ENCODE peak calls at places on chromosomes 11 and 22, in eight cellular contexts. F is sigmoid colon, G is GM12892, T is heart left ventricle, D is IMR-90, Y is transverse colon, W is body of pancreas, H is right lobe of liver. L is an unnamed sample.

GRCh38 chr11:73147771-73148681 is 5.9 kb upstream of the FCHSD2 start:
- DNase-seq in G (no peak), H (peak), T (peak), W (peak), F (peak), D (no peak), Y (no peak), L (peak)

GRCh38 chr11:16834384-16834783 is 95.9 kb downstream of the C11orf58 start:
- DNase-seq in Y (no peak), W (no peak), F (no peak), T (no peak), H (no peak), G (no peak), D (no peak), L (no peak)

GRCh38 chr11:13663631-13664071 is 4.8 kb upstream of the FAR1 start:
- DNase-seq in H (no peak), G (no peak), W (no peak), Y (peak), F (no peak), D (peak), T (no peak), L (no peak)

GRCh38 chr11:112965601-112966125 is 4.4 kb downstream of the NCAM1 start:
- DNase-seq in F (no peak), Y (no peak), H (no peak), W (no peak), D (no peak), T (no peak), G (no peak), L (no peak)

GRCh38 chr11:17720796-17721171 is 1.4 kb downstream of the MYOD1 start:
- DNase-seq in W (no peak), T (no peak), Y (no peak), D (no peak), G (no peak), H (no peak), F (no peak), L (no peak)

GRCh38 chr22:39120983-39121382 is 23.9 kb downstream of the APOBEC3H start:
- DNase-seq in W (no peak), H (no peak), T (no peak), D (no peak), G (no peak), Y (no peak), F (no peak), L (no peak)

GRCh38 chr11:19218801-19219460 is 17.1 kb upstream of the CSRP3 start:
- DNase-seq in F (no peak), D (no peak), H (no peak), W (no peak), T (no peak), Y (no peak), G (no peak), L (no peak)

GRCh38 chr11:77590194-77590591 is 440 bp downstream of the AQP11 start:
- DNase-seq in T (peak), Y (peak), D (peak), F (peak), G (no peak), W (peak), H (peak), L (no peak)

GRCh38 chr11:4699697-4700435 is 2.2 kb upstream of the OR51E2 start:
- DNase-seq in H (no peak), T (no peak), D (no peak), F (no peak), Y (no peak), W (no peak), G (no peak), L (no peak)

GRCh38 chr11:121636341-121637176 is 183.8 kb upstream of the SORL1-AS1 start:
- DNase-seq in W (no peak), T (no peak), Y (no peak), G (no peak), D (no peak), H (no peak), F (no peak), L (no peak)
- TF ChIP-seq POLR2A in W (no peak), T (no peak), Y (no peak), G (no peak), D (no peak), H (no peak), F (no peak), L (no peak)

GRCh38 chr22:20862540-20862939 is 3.7 kb downstream of the SNAP29 start:
- DNase-seq in D (no peak), F (no peak), G (no peak), H (no peak), T (no peak), W (no peak), Y (no peak), L (no peak)

GRCh38 chr22:20859615-20860014 is 808 bp downstream of the SNAP29 start:
- DNase-seq in G (no peak), D (no peak), T (no peak), W (no peak), H (peak), Y (no peak), F (no peak), L (no peak)

GRCh38 chr22:20857838-20858614 is 585 bp downstream of the PI4KA start:
- DNase-seq in F (peak), W (peak), T (peak), D (peak), Y (peak), G (peak), H (peak), L (peak)

GRCh38 chr22:20857247-20857643 is 1.4 kb downstream of the PI4KA start:
- DNase-seq in D (no peak), H (no peak), F (no peak), Y (no peak), W (no peak), G (no peak), T (no peak), L (no peak)

DNA sequence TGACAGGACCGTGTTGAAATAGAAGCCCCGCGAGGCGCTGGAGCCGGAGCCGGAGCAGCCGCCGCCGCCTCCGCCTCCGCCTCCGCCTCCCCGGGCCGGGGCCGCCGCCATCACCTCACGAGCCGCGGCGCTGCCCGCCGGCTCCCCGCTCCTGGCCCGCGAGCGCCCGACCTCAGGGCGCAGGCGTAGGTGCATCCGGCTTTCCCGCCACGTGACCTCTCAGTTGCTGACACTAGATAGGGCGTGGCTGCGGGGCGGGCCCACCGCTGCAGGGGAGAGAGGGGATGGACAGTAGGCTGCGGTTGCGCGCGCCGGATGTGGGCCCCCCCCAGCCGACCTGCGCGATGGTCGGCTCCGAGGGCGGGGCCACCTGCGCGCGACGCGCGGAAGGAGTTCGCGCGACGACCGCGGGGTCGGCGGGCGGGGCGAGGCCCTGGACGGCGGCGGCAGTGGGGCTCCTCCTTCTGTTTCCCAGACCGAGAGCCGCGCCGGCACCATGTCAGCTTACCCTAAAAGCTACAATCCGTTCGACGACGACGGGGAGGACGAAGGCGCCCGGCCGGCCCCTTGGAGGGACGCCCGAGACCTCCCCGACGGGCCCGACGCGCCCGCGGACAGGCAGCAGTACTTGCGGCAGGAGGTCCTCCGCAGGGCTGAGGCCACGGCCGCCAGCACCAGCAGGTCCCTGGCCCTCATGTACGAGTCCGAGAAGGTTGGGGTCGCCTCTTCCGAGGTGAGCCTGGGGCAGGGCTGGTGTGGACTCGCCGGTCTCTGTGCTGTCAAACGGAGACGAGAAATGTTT is at the start of the genes PI4KA and SNAP29:
- DNase-seq in Y (peak), D (peak), W (peak), G (peak), F (peak), H (peak), T (peak), L (peak)
- TF ChIP-seq POLR2A in Y (peak), D (peak), W (peak), G (peak), F (peak), H (peak), T (no peak), L (peak)

DNA sequence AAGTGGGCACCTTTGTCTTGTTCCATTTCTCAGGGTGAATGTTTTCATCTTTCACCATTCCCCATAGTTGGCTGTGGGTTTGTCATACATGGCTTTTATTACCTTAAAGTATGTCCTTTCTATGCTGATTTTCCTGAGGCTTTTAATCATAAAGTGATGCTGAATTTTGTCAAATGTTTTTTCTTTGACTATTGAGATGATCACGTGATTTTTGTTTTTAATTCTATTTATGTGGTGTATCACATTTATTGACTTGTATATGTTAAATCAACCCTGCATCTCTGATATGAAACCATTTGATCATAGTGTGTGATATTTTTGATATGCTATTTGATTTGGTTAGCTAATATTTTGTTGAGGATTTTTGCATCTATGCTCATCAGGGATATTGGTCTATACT is 216.4 kb upstream of the FAT3 start:
- DNase-seq in Y (no peak), F (no peak), D (no peak), W (no peak), H (no peak), T (no peak), G (no peak), L (no peak)
- TF ChIP-seq POLR2A in Y (no peak), F (no peak), D (no peak), W (no peak), H (no peak), T (no peak), G (no peak), L (no peak)

GRCh38 chr22:32075997-32076725 is 33.1 kb downstream of the SLC5A1 start:
- DNase-seq in H (no peak), D (no peak), G (no peak), Y (no peak), T (no peak), W (no peak), F (no peak), L (no peak)

GRCh38 chr22:32069579-32070372 is 26.7 kb downstream of the SLC5A1 start:
- DNase-seq in Y (no peak), G (no peak), H (no peak), W (no peak), D (no peak), F (no peak), T (no peak), L (no peak)

GRCh38 chr22:32076726-32077550 is 33.9 kb downstream of the SLC5A1 start:
- DNase-seq in G (no peak), F (no peak), H (no peak), T (no peak), Y (no peak), W (no peak), D (no peak), L (no peak)

GRCh38 chr22:32079110-32080089 is 36.3 kb downstream of the SLC5A1 start:
- DNase-seq in Y (peak), D (peak), H (peak), W (peak), T (no peak), G (no peak), F (no peak), L (no peak)

DNA sequence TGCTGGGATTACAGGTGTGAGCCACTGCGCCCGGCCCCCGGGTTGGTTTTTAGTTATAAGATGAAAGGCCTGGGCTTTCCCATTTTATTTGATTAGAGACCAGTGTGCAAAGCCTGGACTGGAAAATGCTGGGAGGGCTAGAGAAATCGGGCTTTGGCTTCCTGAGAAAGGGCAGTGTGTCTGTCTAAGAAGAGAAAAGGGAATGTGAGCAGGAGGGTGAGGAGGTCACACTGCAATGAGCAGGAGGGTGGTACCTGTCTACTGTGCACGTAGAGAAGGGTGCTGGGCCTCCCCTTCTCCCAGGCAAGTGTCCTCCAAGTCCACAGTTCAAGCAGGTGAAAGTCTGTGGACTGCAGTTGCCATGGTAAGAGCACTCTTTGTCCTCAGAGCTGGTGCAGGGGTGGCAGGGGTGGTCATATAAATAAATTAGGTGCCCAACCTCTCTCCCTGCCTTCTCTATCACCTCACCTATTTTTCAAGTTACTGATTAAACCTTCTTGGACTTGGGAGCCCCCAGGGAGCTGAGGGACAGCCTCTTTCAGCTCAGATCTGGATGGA is 30.8 kb downstream of the SLC5A1 start:
- DNase-seq in D (no peak), W (peak), T (no peak), G (no peak), Y (peak), H (no peak), F (no peak), L (no peak)
- TF ChIP-seq POLR2A in D (no peak), W (no peak), T (no peak), G (no peak), Y (peak), H (no peak), F (no peak), L (no peak)

GRCh38 chr11:1075341-1075911 is 752 bp downstream of the MUC2 start:
- DNase-seq in W (peak), G (no peak), T (peak), H (no peak), F (peak), D (no peak), Y (no peak), L (peak)

GRCh38 chr11:1073261-1073724 is 1.4 kb upstream of the MUC2 start:
- DNase-seq in D (peak), W (peak), Y (peak), T (peak), H (peak), F (peak), G (no peak), L (peak)

GRCh38 chr11:1073851-1074243 is 827 bp upstream of the MUC2 start:
- DNase-seq in T (peak), G (no peak), Y (no peak), F (no peak), D (no peak), W (peak), H (no peak), L (peak)

GRCh38 chr11:1076061-1076665 is 1.5 kb downstream of the MUC2 start:
- DNase-seq in Y (no peak), D (no peak), W (peak), T (no peak), F (peak), H (no peak), G (no peak), L (peak)

DNA sequence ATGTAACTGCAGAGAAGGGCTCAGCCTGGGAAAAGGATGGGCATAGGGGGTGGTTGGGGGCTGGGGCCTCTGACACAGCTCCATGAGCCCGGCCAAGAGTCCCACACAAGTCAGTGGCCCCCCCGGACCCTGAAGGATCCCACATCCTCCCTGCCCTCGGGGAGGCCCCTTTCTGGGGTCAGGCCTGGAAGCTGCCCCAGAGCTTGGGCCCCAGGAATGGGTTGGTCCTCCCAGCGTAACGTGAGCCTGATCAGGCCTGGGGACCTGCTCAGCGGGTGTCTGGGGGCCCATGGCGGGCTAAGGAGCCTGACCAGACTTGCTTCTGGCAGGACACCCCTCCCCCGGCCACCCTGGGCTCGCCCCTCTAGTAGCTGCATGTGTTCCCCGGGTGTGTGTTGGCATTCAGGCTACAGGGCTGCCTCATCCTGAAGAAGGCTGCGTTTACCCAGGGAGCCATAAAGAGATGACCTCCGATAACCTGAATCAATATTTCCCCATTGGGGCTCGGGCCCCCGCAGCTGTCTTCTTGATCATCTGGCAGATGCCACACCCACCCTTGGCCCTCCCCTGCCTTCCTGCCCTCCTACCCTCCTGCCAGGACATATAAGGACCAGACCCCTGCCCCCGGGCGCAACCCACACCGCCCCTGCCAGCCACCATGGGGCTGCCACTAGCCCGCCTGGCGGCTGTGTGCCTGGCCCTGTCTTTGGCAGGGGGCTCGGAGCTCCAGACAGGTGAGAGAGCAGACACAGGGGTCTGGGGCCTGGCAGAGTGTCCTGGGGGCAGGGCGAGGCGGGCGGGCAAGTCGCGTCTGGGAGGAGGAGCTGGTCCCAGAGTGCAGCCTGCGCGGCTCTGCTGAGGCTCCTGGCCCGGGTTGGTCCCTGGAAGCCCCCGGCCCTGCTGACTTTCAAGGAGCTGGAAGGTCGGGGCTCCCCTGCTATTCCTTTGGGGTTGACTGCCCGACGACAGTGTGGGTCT is at the start of gene MUC2:
- DNase-seq in T (peak), G (no peak), F (peak), H (no peak), D (no peak), W (no peak), Y (peak), L (peak)
- TF ChIP-seq POLR2A in T (no peak), G (no peak), F (no peak), H (no peak), D (no peak), W (no peak), Y (peak), L (no peak)

GRCh38 chr22:27970596-27971220 is 51.7 kb upstream of the PITPNB start:
- DNase-seq in G (no peak), H (no peak), F (no peak), W (no peak), D (peak), Y (no peak), T (no peak), L (no peak)
- TF ChIP-seq POLR2A in G (no peak), H (no peak), F (no peak), W (no peak), D (no peak), Y (no peak), T (no peak), L (no peak)

DNA sequence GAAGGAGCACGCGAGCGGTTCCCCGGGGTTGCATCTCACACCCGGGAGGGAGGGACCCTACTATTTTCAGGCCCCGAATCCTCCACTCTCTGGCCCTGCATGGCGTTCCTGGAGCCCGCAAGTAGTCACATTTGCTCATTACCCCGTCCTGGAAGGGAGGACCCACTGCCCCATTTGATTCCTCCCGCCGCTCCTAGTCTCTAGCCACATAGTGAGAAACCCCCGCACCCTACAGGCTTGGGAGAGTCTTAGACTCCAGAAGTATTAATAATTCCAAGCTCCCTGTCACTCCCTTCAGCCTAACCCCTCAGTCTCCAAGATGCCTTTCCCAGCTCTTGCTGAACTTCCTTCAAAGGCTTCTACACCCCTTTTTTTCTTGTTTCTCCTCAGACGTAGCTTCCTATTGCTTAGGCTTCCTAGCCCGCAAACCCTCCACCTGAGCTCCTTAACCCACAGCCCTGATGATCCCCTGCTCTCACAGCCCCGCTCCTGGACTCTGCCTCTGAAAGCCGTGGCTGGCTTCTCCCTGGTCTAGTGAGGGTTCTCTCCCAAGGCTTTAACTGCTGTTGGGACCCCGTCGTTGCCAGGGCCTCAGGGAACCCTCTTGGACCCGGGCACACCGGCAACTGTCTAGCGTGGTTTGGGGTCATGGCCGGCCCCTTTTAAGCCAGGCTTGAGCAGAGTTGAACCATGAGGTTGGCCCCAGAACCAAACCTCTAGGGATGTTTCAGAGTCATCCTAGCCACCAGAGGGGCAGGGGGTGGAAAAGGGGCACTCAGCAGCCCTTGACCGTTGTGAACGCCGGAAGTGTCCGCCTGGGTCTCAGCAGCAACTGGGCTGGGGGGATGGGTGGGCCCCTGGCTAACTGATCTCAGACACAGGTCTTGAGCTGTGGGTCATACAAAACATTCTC is 862 bp downstream of the GGA1 start:
- DNase-seq in Y (no peak), G (no peak), W (no peak), H (no peak), D (no peak), F (no peak), T (peak), L (no peak)
- TF ChIP-seq POLR2A in Y (no peak), G (no peak), W (no peak), H (no peak), D (no peak), F (no peak), T (no peak), L (no peak)